ENCODE peak calls at places on chromosome 19, in seven cellular contexts. One of them, this sample, is unnamed.
A peak's percentile ranks its signal among the peaks of the same experiment; 100 is the strongest.

GRCh38 chr19:4083677-4084546 is 17.2 kb upstream of the ZBTB7A start:
- DNase-seq in left ventricle myocardium superior: no peak
- DNase-seq in COLO829: no peak
- DNase-seq in fibroblast of the conjunctiva: no peak
- DNase-seq in cerebellum: no peak
- DNase-seq in activated T-cell treated with anti-CD3 and anti-CD28 coated beads, Interleukin-2, amount 50 U/mL, for 24 hours: peak; percentile 56
- DNase-seq in heart left ventricle: no peak
- DNase-seq in this sample: no peak

GRCh38 chr19:19120308-19121156 is 17.7 kb downstream of the TMEM161A start:
- DNase-seq in left ventricle myocardium superior: no peak
- DNase-seq in COLO829: no peak
- DNase-seq in fibroblast of the conjunctiva: peak; percentile 59
- DNase-seq in cerebellum: no peak
- DNase-seq in activated T-cell treated with anti-CD3 and anti-CD28 coated beads, Interleukin-2, amount 50 U/mL, for 24 hours: no peak
- DNase-seq in heart left ventricle: peak; percentile 43
- DNase-seq in this sample: peak; percentile 95

GRCh38 chr19:12867120-12868099 is 13.8 kb downstream of the DNASE2 start:
- DNase-seq in left ventricle myocardium superior: peak; percentile 72
- DNase-seq in COLO829: peak; percentile 74
- DNase-seq in fibroblast of the conjunctiva: peak; percentile 20
- DNase-seq in cerebellum: no peak
- DNase-seq in activated T-cell treated with anti-CD3 and anti-CD28 coated beads, Interleukin-2, amount 50 U/mL, for 24 hours: peak; percentile 82
- DNase-seq in heart left ventricle: peak; percentile 39
- DNase-seq in this sample: no peak

GRCh38 chr19:17797397-17798201 is 2.7 kb downstream of the B3GNT3 start:
- DNase-seq in left ventricle myocardium superior: no peak
- DNase-seq in COLO829: peak; percentile 12
- DNase-seq in fibroblast of the conjunctiva: no peak
- DNase-seq in cerebellum: no peak
- DNase-seq in activated T-cell treated with anti-CD3 and anti-CD28 coated beads, Interleukin-2, amount 50 U/mL, for 24 hours: peak; percentile 60
- DNase-seq in heart left ventricle: no peak
- DNase-seq in this sample: no peak

GRCh38 chr19:35793381-35794165 is 18.2 kb downstream of the ARHGAP33 start:
- DNase-seq in left ventricle myocardium superior: no peak
- DNase-seq in COLO829: no peak
- DNase-seq in fibroblast of the conjunctiva: no peak
- DNase-seq in cerebellum: no peak
- DNase-seq in activated T-cell treated with anti-CD3 and anti-CD28 coated beads, Interleukin-2, amount 50 U/mL, for 24 hours: no peak
- DNase-seq in heart left ventricle: no peak
- DNase-seq in this sample: no peak

GRCh38 chr19:10201176-10201575 is 6.4 kb upstream of the DNMT1 start:
- DNase-seq in left ventricle myocardium superior: no peak
- DNase-seq in COLO829: no peak
- DNase-seq in fibroblast of the conjunctiva: no peak
- DNase-seq in cerebellum: no peak
- DNase-seq in activated T-cell treated with anti-CD3 and anti-CD28 coated beads, Interleukin-2, amount 50 U/mL, for 24 hours: no peak
- DNase-seq in heart left ventricle: no peak
- DNase-seq in this sample: no peak

GRCh38 chr19:41753936-41754529 is 1.3 kb upstream of the CEACAM6 start:
- DNase-seq in left ventricle myocardium superior: no peak
- DNase-seq in COLO829: no peak
- DNase-seq in fibroblast of the conjunctiva: peak; percentile 3
- DNase-seq in cerebellum: no peak
- DNase-seq in activated T-cell treated with anti-CD3 and anti-CD28 coated beads, Interleukin-2, amount 50 U/mL, for 24 hours: peak; percentile 75
- DNase-seq in heart left ventricle: no peak
- DNase-seq in this sample: no peak

GRCh38 chr19:38425810-38426466 is at the start of gene RASGRP4:
- DNase-seq in left ventricle myocardium superior: peak; percentile 64
- DNase-seq in COLO829: no peak
- DNase-seq in fibroblast of the conjunctiva: no peak
- DNase-seq in cerebellum: no peak
- DNase-seq in activated T-cell treated with anti-CD3 and anti-CD28 coated beads, Interleukin-2, amount 50 U/mL, for 24 hours: peak; percentile 63
- DNase-seq in heart left ventricle: peak; percentile 57
- DNase-seq in this sample: no peak

GRCh38 chr19:3753631-3754410 is 7.7 kb downstream of the APBA3 start:
- DNase-seq in left ventricle myocardium superior: no peak
- DNase-seq in COLO829: no peak
- DNase-seq in fibroblast of the conjunctiva: no peak
- DNase-seq in cerebellum: no peak
- DNase-seq in activated T-cell treated with anti-CD3 and anti-CD28 coated beads, Interleukin-2, amount 50 U/mL, for 24 hours: no peak
- DNase-seq in heart left ventricle: no peak
- DNase-seq in this sample: no peak

GRCh38 chr19:16326401-16327130 is 1.9 kb downstream of the KLF2 start:
- DNase-seq in left ventricle myocardium superior: peak; percentile 55
- DNase-seq in COLO829: no peak
- DNase-seq in fibroblast of the conjunctiva: no peak
- DNase-seq in cerebellum: no peak
- DNase-seq in activated T-cell treated with anti-CD3 and anti-CD28 coated beads, Interleukin-2, amount 50 U/mL, for 24 hours: peak; percentile 57
- DNase-seq in heart left ventricle: peak; percentile 48
- DNase-seq in this sample: no peak

GRCh38 chr19:45152504-45153338 is 8.1 kb downstream of the NKPD1 start:
- DNase-seq in left ventricle myocardium superior: peak; percentile 64
- DNase-seq in COLO829: no peak
- DNase-seq in fibroblast of the conjunctiva: no peak
- DNase-seq in cerebellum: no peak
- DNase-seq in activated T-cell treated with anti-CD3 and anti-CD28 coated beads, Interleukin-2, amount 50 U/mL, for 24 hours: peak; percentile 71
- DNase-seq in heart left ventricle: peak; percentile 64
- DNase-seq in this sample: no peak

GRCh38 chr19:46480409-46480808 is 9.0 kb upstream of the PNMA8A start:
- DNase-seq in left ventricle myocardium superior: no peak
- DNase-seq in COLO829: no peak
- DNase-seq in fibroblast of the conjunctiva: no peak
- DNase-seq in cerebellum: no peak
- DNase-seq in activated T-cell treated with anti-CD3 and anti-CD28 coated beads, Interleukin-2, amount 50 U/mL, for 24 hours: no peak
- DNase-seq in heart left ventricle: peak; percentile 54
- DNase-seq in this sample: peak; percentile 83

GRCh38 chr19:18440421-18440877 is 2.5 kb upstream of the ISYNA1 start:
- DNase-seq in left ventricle myocardium superior: no peak
- DNase-seq in COLO829: no peak
- DNase-seq in fibroblast of the conjunctiva: no peak
- DNase-seq in cerebellum: no peak
- DNase-seq in activated T-cell treated with anti-CD3 and anti-CD28 coated beads, Interleukin-2, amount 50 U/mL, for 24 hours: no peak
- DNase-seq in heart left ventricle: no peak
- DNase-seq in this sample: no peak

GRCh38 chr19:36605839-36606478 is 846 bp downstream of the ZNF382 start:
- DNase-seq in left ventricle myocardium superior: no peak
- DNase-seq in COLO829: no peak
- DNase-seq in fibroblast of the conjunctiva: no peak
- DNase-seq in cerebellum: peak; percentile 31
- DNase-seq in activated T-cell treated with anti-CD3 and anti-CD28 coated beads, Interleukin-2, amount 50 U/mL, for 24 hours: no peak
- DNase-seq in heart left ventricle: no peak
- DNase-seq in this sample: no peak

GRCh38 chr19:5903054-5903501 is 512 bp downstream of the NDUFA11 start:
- DNase-seq in left ventricle myocardium superior: no peak
- DNase-seq in COLO829: no peak
- DNase-seq in fibroblast of the conjunctiva: no peak
- DNase-seq in cerebellum: no peak
- DNase-seq in activated T-cell treated with anti-CD3 and anti-CD28 coated beads, Interleukin-2, amount 50 U/mL, for 24 hours: no peak
- DNase-seq in heart left ventricle: no peak
- DNase-seq in this sample: no peak

GRCh38 chr19:13401388-13401787 is 104.9 kb downstream of the CACNA1A start:
- DNase-seq in left ventricle myocardium superior: no peak
- DNase-seq in COLO829: peak; percentile 80
- DNase-seq in fibroblast of the conjunctiva: peak; percentile 5
- DNase-seq in cerebellum: no peak
- DNase-seq in activated T-cell treated with anti-CD3 and anti-CD28 coated beads, Interleukin-2, amount 50 U/mL, for 24 hours: no peak
- DNase-seq in heart left ventricle: no peak
- DNase-seq in this sample: no peak

GRCh38 chr19:42121666-42122069 is 10.6 kb downstream of the POU2F2 start:
- DNase-seq in left ventricle myocardium superior: peak; percentile 55
- DNase-seq in COLO829: peak; percentile 32
- DNase-seq in fibroblast of the conjunctiva: peak; percentile 33
- DNase-seq in cerebellum: no peak
- DNase-seq in activated T-cell treated with anti-CD3 and anti-CD28 coated beads, Interleukin-2, amount 50 U/mL, for 24 hours: peak; percentile 86
- DNase-seq in heart left ventricle: peak; percentile 67
- DNase-seq in this sample: no peak

GRCh38 chr19:42480335-42481095 is 37.8 kb upstream of the CXCL17 start:
- DNase-seq in left ventricle myocardium superior: no peak
- DNase-seq in COLO829: peak; percentile 58
- DNase-seq in fibroblast of the conjunctiva: no peak
- DNase-seq in cerebellum: no peak
- DNase-seq in activated T-cell treated with anti-CD3 and anti-CD28 coated beads, Interleukin-2, amount 50 U/mL, for 24 hours: no peak
- DNase-seq in heart left ventricle: no peak
- DNase-seq in this sample: no peak

GRCh38 chr19:7905298-7905697 is 1.6 kb downstream of the MAP2K7 start:
- DNase-seq in left ventricle myocardium superior: no peak
- DNase-seq in COLO829: no peak
- DNase-seq in fibroblast of the conjunctiva: no peak
- DNase-seq in cerebellum: no peak
- DNase-seq in activated T-cell treated with anti-CD3 and anti-CD28 coated beads, Interleukin-2, amount 50 U/mL, for 24 hours: no peak
- DNase-seq in heart left ventricle: no peak
- DNase-seq in this sample: no peak

GRCh38 chr19:31270897-31271568 is 78.2 kb downstream of the TSHZ3 start:
- DNase-seq in left ventricle myocardium superior: no peak
- DNase-seq in COLO829: no peak
- DNase-seq in fibroblast of the conjunctiva: peak; percentile 17
- DNase-seq in cerebellum: no peak
- DNase-seq in activated T-cell treated with anti-CD3 and anti-CD28 coated beads, Interleukin-2, amount 50 U/mL, for 24 hours: no peak
- DNase-seq in heart left ventricle: no peak
- DNase-seq in this sample: peak; percentile 58

GRCh38 chr19:15696654-15697194 is 23.8 kb downstream of the CYP4F12 start:
- DNase-seq in left ventricle myocardium superior: no peak
- DNase-seq in COLO829: no peak
- DNase-seq in fibroblast of the conjunctiva: no peak
- DNase-seq in cerebellum: no peak
- DNase-seq in activated T-cell treated with anti-CD3 and anti-CD28 coated beads, Interleukin-2, amount 50 U/mL, for 24 hours: no peak
- DNase-seq in heart left ventricle: no peak
- DNase-seq in this sample: no peak

This sample was measured in sigmoid colon.